ENCODE peak calls at places on chromosomes 13 and 19, in nine cellular contexts. A, J, D, R, Y, I, C, G and K are unnamed samples.

GRCh38 chr19:5676105-5676671 is 4.1 kb downstream of the MICOS13 start:
- DNase-seq in Y (no peak), J (no peak), G (no peak), R (no peak), D (no peak), I (peak), C (no peak), A (no peak), K (no peak)

GRCh38 chr13:30865131-30866009 is 40.7 kb upstream of the MEDAG start:
- DNase-seq in A (peak), R (peak), I (peak), G (peak), C (peak), J (peak), Y (peak), D (peak), K (no peak)

GRCh38 chr19:47228937-47229673 is 1.9 kb downstream of the BBC3 start:
- DNase-seq in A (no peak), D (no peak), Y (no peak), R (peak), G (peak), J (no peak), C (no peak), I (peak), K (no peak)

GRCh38 chr19:18253716-18254115 is 20.5 kb downstream of the IQCN start:
- DNase-seq in G (no peak), J (no peak), I (peak), R (no peak), D (peak), C (no peak), Y (no peak), A (peak), K (no peak)

GRCh38 chr19:46821512-46822359 is 28.9 kb downstream of the AP2S1 start:
- DNase-seq in R (no peak), Y (no peak), A (no peak), D (no peak), C (no peak), J (no peak), I (peak), G (no peak), K (no peak)

GRCh38 chr13:33366469-33367062 is 81.0 kb upstream of the STARD13 start:
- DNase-seq in Y (no peak), I (no peak), C (no peak), A (no peak), J (no peak), D (no peak), G (no peak), R (no peak), K (no peak)

GRCh38 chr19:43148233-43148632 is 38.1 kb downstream of the PSG5 start:
- DNase-seq in R (peak), A (no peak), C (no peak), Y (no peak), G (no peak), J (no peak), I (peak), D (peak), K (no peak)

GRCh38 chr13:105952233-105952767 is 583.2 kb downstream of the EFNB2 start:
- DNase-seq in D (no peak), G (no peak), R (no peak), I (no peak), C (no peak), J (no peak), A (no peak), Y (no peak), K (no peak)

GRCh38 chr19:44574201-44574950 is 39.0 kb upstream of the IGSF23 start:
- DNase-seq in A (no peak), D (peak), C (no peak), R (no peak), Y (no peak), I (no peak), J (peak), G (no peak), K (no peak)

GRCh38 chr19:42196011-42197001 is 21.2 kb downstream of the DEDD2 start:
- DNase-seq in D (no peak), C (no peak), G (no peak), Y (no peak), R (no peak), I (peak), J (no peak), A (no peak), K (no peak)

GRCh38 chr13:73938375-73939070 is 195.7 kb downstream of the KLF12 start:
- DNase-seq in I (peak), R (peak), D (peak), J (no peak), Y (peak), A (no peak), C (no peak), G (no peak), K (no peak)

GRCh38 chr13:20451397-20451796 is 74.3 kb downstream of the CRYL1 start:
- DNase-seq in J (no peak), C (no peak), Y (no peak), R (no peak), I (no peak), G (no peak), D (no peak), A (no peak), K (no peak)

GRCh38 chr13:30870049-30870884 is 35.8 kb upstream of the MEDAG start:
- DNase-seq in I (peak), A (peak), R (peak), C (no peak), D (peak), J (peak), Y (no peak), G (peak), K (peak)

GRCh38 chr19:45097776-45098520 is 5.0 kb downstream of the PPP1R37 start:
- DNase-seq in R (peak), A (peak), D (peak), J (no peak), C (no peak), G (no peak), Y (peak), I (peak), K (no peak)

GRCh38 chr13:111202745-111203144 is 87.6 kb downstream of the ARHGEF7 start:
- DNase-seq in A (no peak), Y (peak), D (peak), G (no peak), J (no peak), R (peak), C (no peak), I (peak), K (no peak)

GRCh38 chr19:33505168-33505567 is 16.4 kb downstream of the PEPD start:
- DNase-seq in A (no peak), I (peak), C (no peak), J (no peak), Y (no peak), R (peak), G (no peak), D (no peak), K (no peak)

GRCh38 chr13:39419068-39419467 is 183.9 kb downstream of the LHFPL6 start:
- DNase-seq in R (no peak), C (no peak), J (no peak), A (no peak), I (no peak), G (no peak), D (no peak), Y (no peak), K (no peak)

GRCh38 chr19:13103585-13103923 is 896 bp upstream of the LYL1 start:
- DNase-seq in A (no peak), C (no peak), G (no peak), D (no peak), Y (no peak), J (no peak), R (no peak), I (no peak), K (no peak)

GRCh38 chr13:20197361-20197834 is 4.7 kb upstream of the GJB2 start:
- DNase-seq in J (no peak), R (peak), Y (peak), D (peak), A (no peak), I (peak), G (no peak), C (no peak), K (no peak)

GRCh38 chr13:111347438-111347837 is 27.0 kb downstream of the TEX29 start:
- DNase-seq in C (no peak), R (no peak), Y (no peak), G (no peak), D (no peak), I (no peak), A (no peak), J (peak), K (no peak)

GRCh38 chr13:102197193-102197592 is 204.7 kb downstream of the FGF14 start:
- DNase-seq in G (no peak), A (peak), D (peak), J (no peak), R (peak), Y (no peak), C (no peak), I (no peak), K (no peak)

GRCh38 chr13:71610876-71611275 is 256.1 kb downstream of the DACH1 start:
- DNase-seq in A (no peak), C (no peak), Y (no peak), D (no peak), R (no peak), J (no peak), I (no peak), G (no peak), K (no peak)

GRCh38 chr13:42056585-42056984 is 8.1 kb downstream of the DGKH start:
- DNase-seq in J (no peak), G (no peak), I (no peak), D (no peak), A (no peak), R (no peak), C (no peak), Y (no peak), K (no peak)

GRCh38 chr19:51116736-51117135 is 8.0 kb upstream of the SIGLEC9 start:
- DNase-seq in R (no peak), D (no peak), A (no peak), Y (no peak), J (no peak), G (no peak), I (no peak), C (no peak), K (no peak)

GRCh38 chr19:55625004-55625326 is 599 bp upstream of the ZNF784 start:
- DNase-seq in D (no peak), J (no peak), G (no peak), C (no peak), Y (no peak), R (no peak), A (no peak), I (peak), K (no peak)

GRCh38 chr19:50909240-50910070 is 1.7 kb downstream of the KLK4 start:
- DNase-seq in G (no peak), I (peak), J (no peak), A (peak), D (peak), C (peak), R (no peak), Y (peak), K (no peak)

GRCh38 chr19:17739121-17739875 is 12.0 kb upstream of the FCHO1 start:
- DNase-seq in D (no peak), C (no peak), J (no peak), A (no peak), I (peak), R (no peak), G (no peak), Y (no peak), K (no peak)

GRCh38 chr19:39199025-39199424 is 2.3 kb downstream of the NCCRP1 start:
- DNase-seq in I (peak), G (no peak), J (no peak), R (peak), D (no peak), C (peak), Y (no peak), A (no peak), K (no peak)

GRCh38 chr13:77522444-77522843 is 13.1 kb upstream of the SCEL start:
- DNase-seq in Y (no peak), J (no peak), A (no peak), R (no peak), D (no peak), C (no peak), G (no peak), I (no peak), K (no peak)

GRCh38 chr19:41064974-41065569 is 23.2 kb upstream of the CYP2A13 start:
- DNase-seq in C (no peak), R (peak), I (no peak), Y (peak), A (no peak), D (peak), J (peak), G (no peak), K (no peak)

GRCh38 chr13:101575591-101575990 is 123.1 kb downstream of the ITGBL1 start:
- DNase-seq in Y (no peak), I (no peak), J (no peak), G (no peak), R (no peak), C (no peak), D (peak), A (no peak), K (no peak)

GRCh38 chr13:28409648-28410047 is 85.3 kb downstream of the FLT1 start:
- DNase-seq in I (no peak), D (no peak), R (no peak), G (no peak), Y (no peak), A (no peak), C (no peak), J (no peak), K (no peak)

GRCh38 chr13:20525144-20525600 is 485 bp downstream of the CRYL1 start:
- DNase-seq in Y (no peak), D (peak), R (no peak), J (no peak), A (peak), I (no peak), G (peak), C (no peak), K (no peak)

GRCh38 chr19:11887618-11888531 is at the start of gene ZNF69:
- DNase-seq in A (peak), Y (no peak), G (peak), I (peak), R (peak), J (peak), D (peak), C (peak), K (peak)

GRCh38 chr19:19956431-19957075 is 55.8 kb downstream of the ZNF93 start:
- DNase-seq in Y (no peak), A (no peak), D (no peak), C (no peak), R (no peak), G (no peak), I (peak), J (peak), K (no peak)

DNA sequence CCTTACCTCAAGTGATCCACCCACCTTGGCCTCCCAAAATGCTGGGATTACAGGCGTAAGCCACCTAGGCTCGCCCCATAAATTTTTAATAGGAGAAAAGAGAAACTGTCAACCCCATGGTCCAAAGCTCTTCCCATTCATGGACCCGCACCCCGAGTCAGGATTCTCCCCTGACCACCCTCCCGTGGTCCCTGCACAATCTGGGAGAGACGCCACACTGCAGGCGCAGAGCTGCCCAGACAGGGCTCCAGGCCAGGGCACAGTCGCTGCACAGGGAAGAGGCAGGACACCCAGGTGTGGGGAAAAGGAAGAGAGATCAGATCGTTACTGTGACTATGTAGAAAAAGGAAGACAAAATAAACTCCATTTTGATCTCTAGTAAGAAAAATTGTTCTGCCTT is 54.5 kb downstream of the ZNF93 start:
- DNase-seq in Y (no peak), I (no peak), C (no peak), G (no peak), A (no peak), J (peak), R (no peak), D (no peak), K (no peak)
- TF ChIP-seq CTCF in Y (no peak), I (no peak), C (no peak), G (no peak), A (no peak), J (no peak), R (no peak), D (no peak), K (no peak)

GRCh38 chr13:79898202-79898826 is 417.4 kb downstream of the NDFIP2 start:
- DNase-seq in C (no peak), J (no peak), Y (no peak), R (no peak), G (no peak), A (no peak), I (no peak), D (no peak), K (no peak)

GRCh38 chr13:79898996-79899395 is 418.0 kb downstream of the NDFIP2 start:
- DNase-seq in Y (no peak), R (no peak), G (no peak), A (no peak), J (no peak), C (no peak), I (no peak), D (no peak), K (no peak)

GRCh38 chr13:79901336-79901735 is 420.4 kb downstream of the NDFIP2 start:
- DNase-seq in C (no peak), R (no peak), Y (no peak), G (no peak), I (no peak), A (no peak), J (no peak), D (no peak), K (no peak)

GRCh38 chr13:79904581-79904980 is 423.6 kb downstream of the NDFIP2 start:
- DNase-seq in R (no peak), Y (no peak), I (no peak), C (no peak), D (no peak), G (no peak), A (no peak), J (no peak), K (no peak)

GRCh38 chr13:79900356-79900755 is 419.4 kb downstream of the NDFIP2 start:
- DNase-seq in G (no peak), C (no peak), D (no peak), J (no peak), Y (no peak), R (no peak), A (no peak), I (no peak), K (no peak)
- TF ChIP-seq CTCF in G (no peak), C (no peak), D (no peak), J (no peak), Y (no peak), R (no peak), A (no peak), I (no peak), K (no peak)

GRCh38 chr13:48979892-48980291 is 4.2 kb downstream of the FNDC3A start:
- DNase-seq in J (no peak), D (no peak), R (no peak), G (no peak), Y (no peak), I (no peak), C (no peak), A (no peak), K (no peak)

GRCh38 chr13:48975926-48976676 is 389 bp downstream of the FNDC3A start:
- DNase-seq in I (peak), C (peak), A (peak), R (peak), Y (peak), J (peak), G (peak), D (peak), K (peak)

GRCh38 chr13:48977973-48978372 is 2.3 kb downstream of the FNDC3A start:
- DNase-seq in Y (no peak), G (no peak), D (peak), C (no peak), R (peak), A (no peak), I (peak), J (no peak), K (no peak)

GRCh38 chr13:48976677-48977625 is 1.2 kb downstream of the FNDC3A start:
- DNase-seq in R (peak), Y (no peak), D (peak), I (peak), G (no peak), C (no peak), A (no peak), J (no peak), K (no peak)

DNA sequence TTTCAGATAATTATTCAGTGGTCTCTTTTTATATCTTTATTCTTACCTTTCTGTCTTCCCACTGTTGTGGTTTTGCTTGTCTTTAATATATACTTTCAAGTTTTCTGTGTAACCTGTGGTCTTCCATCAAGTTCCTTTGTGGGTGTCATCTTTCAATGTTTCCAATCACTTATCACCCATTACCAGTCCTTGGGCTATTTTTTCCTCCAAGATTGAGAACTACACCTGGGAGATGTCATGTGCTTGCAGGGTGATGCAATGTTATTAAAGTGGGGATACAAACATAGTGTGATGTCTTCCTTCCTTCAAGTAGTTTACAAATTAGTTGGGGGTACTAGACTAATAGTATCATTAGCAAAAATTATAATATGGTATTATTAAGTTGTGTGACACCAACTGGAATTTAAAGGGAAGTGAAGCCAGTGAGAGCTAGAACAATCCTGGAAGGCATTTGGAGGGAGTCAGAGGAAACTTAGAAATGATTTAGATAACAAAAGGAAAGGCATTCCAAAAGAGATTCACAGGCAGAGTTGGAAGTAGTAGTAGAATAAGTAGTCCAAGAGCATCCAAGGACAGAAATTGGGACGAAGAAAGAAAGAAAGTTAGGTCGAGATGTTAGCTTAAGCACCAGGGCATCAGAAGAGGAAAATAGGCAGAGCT is 3.4 kb downstream of the FNDC3A start:
- DNase-seq in Y (no peak), J (no peak), A (no peak), I (no peak), C (no peak), D (no peak), R (no peak), G (no peak), K (no peak)
- TF ChIP-seq CTCF in Y (no peak), J (no peak), A (no peak), I (no peak), C (no peak), D (no peak), R (no peak), G (no peak), K (no peak)

DNA sequence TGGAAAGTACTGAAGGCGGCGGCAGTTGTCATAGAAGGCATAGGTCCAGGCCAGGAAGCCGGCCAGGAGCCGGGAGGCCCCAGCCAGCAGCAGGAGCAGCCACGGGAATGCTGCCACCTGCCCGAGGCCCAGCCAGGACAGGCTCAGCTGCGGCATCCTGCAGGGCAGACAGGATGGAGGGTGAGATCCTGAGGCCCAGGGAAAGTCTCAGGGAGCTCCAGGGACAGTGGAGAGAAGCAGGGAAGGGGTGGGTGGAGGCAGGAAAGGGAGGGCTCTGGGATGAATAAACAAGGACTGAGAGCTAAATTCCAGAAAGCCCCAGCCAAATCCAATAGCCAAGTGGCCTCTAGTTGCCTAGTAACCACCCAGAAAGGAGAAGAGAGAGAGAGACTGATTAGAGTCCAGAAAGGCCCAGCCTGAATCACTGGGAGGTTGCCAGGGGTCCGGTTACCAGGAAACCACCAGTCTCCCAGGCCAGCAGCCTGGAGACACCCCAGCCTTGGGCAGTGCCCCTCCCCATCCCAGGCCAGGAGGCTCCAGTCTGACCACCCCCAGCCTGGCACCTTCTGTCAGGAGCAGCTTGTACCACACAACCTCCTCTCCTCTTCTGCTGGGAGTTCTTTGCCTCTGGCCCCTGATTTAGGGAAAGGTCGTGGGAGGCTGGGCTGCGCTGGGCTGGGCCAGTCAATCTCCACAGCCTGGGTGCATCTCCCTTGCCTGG is 7.5 kb upstream of the OR10H5 start:
- DNase-seq in G (peak), A (peak), I (peak), R (no peak), D (peak), J (no peak), Y (no peak), C (no peak), K (peak)
- TF ChIP-seq CTCF in G (no peak), A (no peak), I (no peak), R (no peak), D (no peak), J (no peak), Y (no peak), C (no peak), K (no peak)

GRCh38 chr13:32067149-32067961 is 35.8 kb downstream of the FRY start:
- DNase-seq in Y (no peak), C (no peak), A (no peak), D (no peak), I (no peak), R (no peak), G (no peak), J (no peak), K (no peak)
- TF ChIP-seq CTCF in Y (no peak), C (no peak), A (no peak), D (no peak), I (no peak), R (no peak), G (no peak), J (no peak), K (no peak)